ENCODE peak calls at places on chromosomes 4 and X, in four cellular contexts. F is GM12864, U is lung, A is HFF-Myc. E is an unnamed sample.

GRCh38 chrX:45134303-45134702 is 66.4 kb downstream of the DIPK2B start:
- DNase-seq in F (no peak), U (no peak), A (no peak), E (no peak)

GRCh38 chr4:174474457-174475075 is 47.7 kb downstream of the HPGD start:
- DNase-seq in F (no peak), U (no peak), A (no peak), E (no peak)

GRCh38 chrX:2638279-2638678 is 52.8 kb upstream of the CD99 start:
- DNase-seq in F (no peak), U (no peak), A (no peak), E (no peak)

GRCh38 chrX:68183612-68184214 is 249.6 kb downstream of the OPHN1 start:
- DNase-seq in F (no peak), U (no peak), A (no peak), E (no peak)

GRCh38 chr4:158667651-158668198 is 4.0 kb downstream of the C4orf46 start:
- DNase-seq in F (no peak), U (no peak), A (peak; percentile 3), E (no peak)

GRCh38 chr4:158051401-158052235 is 121.2 kb downstream of the GASK1B start:
- DNase-seq in F (no peak), U (no peak), A (no peak), E (peak; percentile 96)

GRCh38 chr4:138259801-138260200 is 17.7 kb upstream of the SLC7A11 start:
- DNase-seq in F (no peak), U (no peak), A (no peak), E (no peak)

GRCh38 chrX:21166302-21166982 is 207.8 kb upstream of the CNKSR2 start:
- DNase-seq in F (no peak), U (no peak), A (no peak), E (no peak)

GRCh38 chrX:47956016-47956415 is 47.8 kb downstream of the ZNF182 start:
- DNase-seq in F (no peak), U (no peak), A (no peak), E (no peak)

GRCh38 chr4:3676196-3676595 is 90.0 kb upstream of the ADRA2C start:
- DNase-seq in F (no peak), U (no peak), A (no peak), E (no peak)

GRCh38 chr4:12723849-12724447 is 760.2 kb downstream of the RAB28 start:
- DNase-seq in F (no peak), U (no peak), A (no peak), E (no peak)

DNA sequence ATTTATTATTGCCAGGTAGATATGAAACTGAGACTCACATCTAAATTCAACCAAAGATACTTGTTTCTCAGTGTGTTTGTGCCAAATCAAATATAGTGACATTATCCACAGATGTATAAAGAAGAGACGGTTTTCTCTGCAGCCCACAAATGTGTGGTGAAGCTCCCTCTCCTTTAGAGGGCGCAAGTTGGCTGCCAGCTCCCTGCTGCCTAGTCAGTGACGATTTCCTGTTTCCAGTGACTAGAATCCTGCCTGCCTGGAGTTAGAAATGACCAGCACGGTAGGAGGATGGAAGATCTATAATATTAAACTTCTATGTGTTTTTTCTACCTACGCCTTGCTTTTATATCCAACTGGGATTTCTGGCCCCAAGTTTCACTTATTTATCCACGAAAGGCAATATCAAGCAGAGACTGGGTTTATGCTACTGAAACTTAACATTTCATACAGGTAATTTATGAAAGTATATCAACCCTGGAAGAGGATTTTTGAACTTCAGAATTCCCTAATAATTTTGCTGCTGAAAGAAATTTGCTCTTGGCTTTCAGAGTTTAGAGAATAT is 1793.7 kb upstream of the TENM3 start:
- DNase-seq in F (no peak), U (no peak), A (no peak), E (no peak)
- TF ChIP-seq CTCF in F (peak; percentile 45), U (no peak), A (no peak), E (no peak)

DNA sequence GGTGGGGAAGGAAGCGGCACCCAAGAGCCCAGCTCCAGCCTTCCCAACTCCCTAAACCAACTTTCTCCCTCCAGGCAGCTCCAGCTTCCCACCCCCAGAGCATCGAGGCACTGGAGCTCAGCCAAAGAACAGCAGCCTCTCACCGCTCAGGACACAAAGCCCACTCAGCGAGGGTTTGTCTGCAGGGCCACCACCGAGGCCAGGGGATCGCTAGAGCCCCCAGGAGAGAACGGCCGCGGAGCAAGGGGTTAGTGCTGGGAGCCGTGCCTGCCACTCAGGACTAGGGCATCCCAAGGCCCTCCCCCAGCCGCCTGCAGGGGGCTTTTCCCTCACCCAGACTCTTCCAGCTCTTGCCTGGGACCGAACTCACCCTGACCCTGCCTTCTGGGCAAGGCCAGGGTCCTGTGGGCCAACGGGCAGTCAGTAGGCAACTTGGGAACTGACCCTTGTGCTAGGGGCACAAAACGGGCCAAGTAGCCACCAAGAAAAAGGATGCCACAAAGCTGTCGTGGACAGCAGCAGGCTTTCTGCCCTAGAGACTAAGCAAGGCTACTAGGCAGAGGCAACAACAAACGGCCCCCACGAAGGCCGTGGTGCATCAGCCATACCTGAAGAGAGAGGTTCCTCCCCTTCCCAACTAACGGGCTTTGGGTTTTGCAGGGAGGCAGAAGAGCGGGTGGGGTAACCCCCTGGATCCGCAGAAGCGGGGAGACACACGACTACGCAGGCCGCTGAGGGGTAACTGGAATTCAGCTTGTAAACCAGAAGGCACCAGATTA is 2.3 kb downstream of the HCFC1 start:
- DNase-seq in F (no peak), U (no peak), A (no peak), E (no peak)
- H3K4me3 ChIP-seq in F (peak overlapping the region; percentile 97), U (peak overlapping the region; percentile 8), A (peak overlapping the region; percentile 73), E (peak overlapping the region; percentile 92)

GRCh38 chrX:114582264-114582632 is 1.6 kb upstream of the HTR2C start:
- DNase-seq in F (no peak), U (no peak), A (no peak), E (no peak)

GRCh38 chrX:114582698-114583395 is 1.0 kb upstream of the HTR2C start:
- DNase-seq in F (no peak), U (no peak), A (no peak), E (no peak)

GRCh38 chrX:114583646-114584433 is at the start of gene HTR2C:
- DNase-seq in F (no peak), U (no peak), A (no peak), E (no peak)

GRCh38 chrX:114580336-114580735 is 3.5 kb upstream of the HTR2C start:
- DNase-seq in F (no peak), U (no peak), A (no peak), E (no peak)

DNA sequence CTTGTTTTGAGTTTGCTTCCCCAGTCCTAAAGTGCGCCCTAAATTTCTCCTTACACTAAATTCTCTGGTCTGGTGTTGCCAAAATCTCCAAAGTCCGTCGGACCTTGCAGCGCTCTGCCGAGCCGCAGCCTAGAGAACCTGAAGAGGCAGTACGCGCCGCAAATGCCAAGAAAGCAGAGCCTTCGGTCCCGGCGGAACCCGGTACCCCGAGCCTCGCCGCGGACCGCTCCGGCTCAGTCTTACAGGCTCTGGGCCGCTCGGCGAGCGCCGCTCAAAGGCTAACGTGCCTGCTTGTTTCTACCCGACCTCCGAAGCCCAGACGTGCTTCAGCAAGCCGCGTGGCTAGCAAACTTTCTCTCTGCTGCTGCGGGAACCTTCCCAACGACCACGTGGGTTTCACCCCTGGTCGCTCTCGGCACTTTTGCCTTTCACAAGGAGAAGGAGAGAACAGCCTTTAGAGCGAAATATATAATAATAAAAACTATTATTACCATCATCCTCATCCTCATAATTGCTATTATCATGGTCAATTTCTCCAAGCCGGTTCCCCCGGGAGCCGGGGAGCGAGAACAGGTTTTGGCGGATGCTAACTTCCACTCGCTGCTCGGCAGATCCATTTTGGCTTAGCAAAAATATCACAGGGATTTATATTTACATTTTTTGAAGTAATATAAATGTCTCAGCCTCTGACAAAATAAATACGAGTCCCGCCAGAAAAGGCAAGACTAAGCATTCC is 2.2 kb upstream of the HTR2C start:
- DNase-seq in F (no peak), U (no peak), A (no peak), E (no peak)
- TF ChIP-seq CTCF in F (no peak), U (no peak), A (no peak), E (no peak)

DNA sequence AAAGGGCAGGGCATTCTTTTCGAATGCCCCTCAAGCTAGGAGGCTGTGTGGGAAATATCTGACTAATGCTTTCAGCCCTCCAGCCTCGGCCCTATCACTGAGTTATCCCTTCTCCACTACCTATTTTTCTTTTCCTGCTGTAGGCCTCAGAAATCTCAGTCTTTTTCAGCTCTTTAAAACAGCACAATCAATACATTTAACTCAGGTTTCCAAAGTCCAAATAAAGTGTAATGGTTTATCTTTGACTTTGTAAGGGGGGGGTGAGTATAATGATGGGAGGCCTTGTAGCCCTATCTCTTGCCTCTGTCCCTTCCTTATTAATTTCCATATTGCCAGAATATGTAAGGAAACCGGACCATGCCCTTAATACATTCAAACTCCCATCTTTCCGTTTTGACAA is 1.6 kb upstream of the WNK3 start:
- DNase-seq in F (no peak), U (no peak), A (no peak), E (no peak)
- H3K4me3 ChIP-seq in F (no peak overlapping the region), U (no peak overlapping the region), A (no peak overlapping the region), E (no peak overlapping the region)

DNA sequence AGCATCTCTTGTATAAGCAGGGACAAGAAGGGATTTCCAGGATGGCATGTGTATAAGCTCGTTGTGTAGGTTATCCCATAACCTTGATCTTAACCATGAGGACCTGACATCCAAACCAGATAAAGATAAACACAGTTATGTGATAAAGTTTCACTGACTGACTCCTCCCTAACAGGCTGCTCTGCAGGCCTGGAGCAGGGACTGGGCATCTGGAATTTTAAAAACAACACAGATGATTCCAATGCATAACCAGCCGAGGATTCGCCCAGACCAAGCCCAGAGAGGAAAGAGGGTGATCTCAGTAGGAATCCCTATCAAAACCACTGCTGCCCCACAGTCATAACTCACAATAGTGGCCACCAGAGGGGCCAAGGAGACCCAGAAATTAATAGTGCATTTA is 22.7 kb downstream of the KLF3 start:
- DNase-seq in F (no peak), U (no peak), A (no peak), E (no peak)
- TF ChIP-seq CTCF in F (no peak), U (no peak), A (no peak), E (no peak)

GRCh38 chr4:16082038-16082423 is 1.8 kb downstream of the PROM1 start:
- DNase-seq in F (no peak), U (no peak), A (no peak), E (no peak)

GRCh38 chr4:16082424-16083216 is 1.2 kb downstream of the PROM1 start:
- DNase-seq in F (no peak), U (peak; percentile 34), A (no peak), E (no peak)

GRCh38 chr4:16079046-16079445 is 4.8 kb downstream of the PROM1 start:
- DNase-seq in F (peak; percentile 13), U (no peak), A (no peak), E (no peak)

GRCh38 chr4:16085822-16086221 is 2.0 kb upstream of the PROM1 start:
- DNase-seq in F (peak; percentile 8), U (no peak), A (no peak), E (no peak)

DNA sequence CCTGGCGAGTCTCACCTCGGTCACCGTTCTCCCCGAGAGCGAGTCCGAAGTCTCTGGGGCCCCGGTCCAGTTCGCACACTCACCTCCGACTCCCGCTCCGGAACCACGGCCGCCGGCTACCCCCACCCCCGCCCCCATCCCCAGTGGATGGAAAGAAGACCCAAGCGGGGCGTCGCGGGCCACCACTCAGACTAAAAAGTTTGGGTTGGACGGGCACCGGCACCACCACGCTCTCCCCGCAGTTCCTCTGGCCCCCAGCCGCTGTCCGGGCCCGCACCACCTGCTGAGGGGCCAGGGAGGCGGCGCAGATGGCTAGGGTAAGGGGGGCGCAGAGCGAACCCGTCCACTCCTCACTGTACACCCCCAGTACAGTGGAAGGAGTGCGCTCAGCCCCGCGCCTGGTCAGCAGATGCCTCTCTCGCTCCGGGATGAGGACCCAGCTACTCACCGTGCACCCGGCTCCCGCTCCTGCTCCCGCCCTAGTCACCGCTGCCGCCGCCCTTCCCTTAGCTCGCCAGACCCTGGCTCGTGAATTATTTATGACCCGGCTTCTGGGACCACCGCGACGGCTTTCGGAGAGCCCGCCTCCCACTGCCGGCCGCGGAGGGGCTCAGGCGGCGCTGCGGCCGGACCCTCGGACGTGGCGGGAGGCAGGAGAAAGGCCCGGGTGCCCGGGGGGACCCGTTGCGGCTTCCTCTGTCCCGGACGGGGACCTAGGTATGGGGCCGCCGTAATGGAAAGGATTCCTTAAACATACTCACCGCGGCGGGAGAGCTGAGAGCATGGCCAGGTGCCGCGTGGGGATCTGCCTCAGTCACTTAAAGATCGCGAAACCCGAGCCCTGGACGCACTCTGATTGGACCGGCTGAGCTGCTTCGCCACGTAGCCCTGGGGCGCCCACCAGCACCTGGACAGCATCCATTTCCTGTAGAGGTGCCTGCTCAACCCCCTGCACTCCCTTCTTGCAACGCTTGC is at the start of gene PROM1:
- DNase-seq in F (no peak), U (no peak), A (no peak), E (no peak)
- H3K4me3 ChIP-seq in F (no peak within 1 kb of the TSS), U (peak within 1 kb of the TSS; percentile 28), A (no peak within 1 kb of the TSS), E (no peak within 1 kb of the TSS)